ENCODE peak calls at places on chromosomes 6 and 20, in six cellular contexts. R is mesenchymal stem cell, T is neuronal stem cell, G is IMR-90, C is H1, S is H9. V is an unnamed sample.

GRCh38 chr6:21731411-21732031 is 138.0 kb downstream of the SOX4 start:
- DNase-seq in R (no peak), T (no peak), G (peak), C (no peak), S (no peak), V (peak)

GRCh38 chr20:433300-433975 is 25.3 kb downstream of the RBCK1 start:
- DNase-seq in R (no peak), T (no peak), G (no peak), C (no peak), S (no peak), V (no peak)

GRCh38 chr6:52609968-52610367 is 33.1 kb upstream of the TRAM2 start:
- DNase-seq in R (no peak), T (no peak), G (no peak), C (no peak), S (no peak), V (no peak)

GRCh38 chr6:89050697-89051096 is 29.9 kb upstream of the PNRC1 start:
- DNase-seq in R (no peak), T (no peak), G (no peak), C (no peak), S (no peak), V (no peak)

GRCh38 chr6:20661721-20662120 is 127.5 kb downstream of the CDKAL1 start:
- DNase-seq in R (no peak), T (no peak), G (peak), C (no peak), S (no peak), V (no peak)

GRCh38 chr6:135008941-135009290 is 45.7 kb downstream of the HBS1L start:
- DNase-seq in R (no peak), T (no peak), G (no peak), C (no peak), S (no peak), V (no peak)

GRCh38 chr6:169723991-169724553 is at the start of gene PHF10:
- DNase-seq in R (peak), T (peak), G (no peak), C (no peak), S (no peak), V (peak)

GRCh38 chr6:154931741-154932424 is 63.2 kb upstream of the TIAM2 start:
- DNase-seq in R (peak), T (peak), G (peak), C (no peak), S (no peak), V (peak)

GRCh38 chr6:143594647-143595046 is 83.1 kb upstream of the PHACTR2 start:
- DNase-seq in R (peak), T (no peak), G (peak), C (no peak), S (no peak), V (no peak)

GRCh38 chr20:53337419-53338101 is 256.1 kb downstream of the ZNF217 start:
- DNase-seq in R (peak), T (no peak), G (no peak), C (no peak), S (no peak), V (peak)

GRCh38 chr6:116217069-116217468 is 36.8 kb downstream of the TSPYL4 start:
- DNase-seq in R (peak), T (no peak), G (peak), C (no peak), S (no peak), V (no peak)

GRCh38 chr6:31525553-31525931 is 3.2 kb upstream of the MCCD1 start:
- DNase-seq in R (no peak), T (no peak), G (no peak), C (no peak), S (no peak), V (no peak)

GRCh38 chr20:19415786-19416185 is 203.3 kb downstream of the SLC24A3 start:
- DNase-seq in R (no peak), T (no peak), G (no peak), C (no peak), S (no peak), V (no peak)

GRCh38 chr20:50980851-50981713 is 22.5 kb downstream of the MOCS3 start:
- DNase-seq in R (peak), T (peak), G (peak), C (no peak), S (peak), V (peak)

GRCh38 chr20:5222919-5223634 is 93.7 kb downstream of the PROKR2 start:
- DNase-seq in R (peak), T (peak), G (peak), C (peak), S (peak), V (peak)

GRCh38 chr20:1777476-1777820 is 117.8 kb upstream of the SIRPA start:
- DNase-seq in R (no peak), T (no peak), G (no peak), C (no peak), S (no peak), V (no peak)

GRCh38 chr6:53294095-53294494 is 54.7 kb downstream of the ELOVL5 start:
- DNase-seq in R (no peak), T (peak), G (no peak), C (no peak), S (peak), V (no peak)

GRCh38 chr6:124356276-124356810 is 552.7 kb downstream of the NKAIN2 start:
- DNase-seq in R (no peak), T (no peak), G (no peak), C (no peak), S (no peak), V (no peak)

GRCh38 chr6:31776961-31777666 is at the start of gene VWA7:
- DNase-seq in R (peak), T (no peak), G (peak), C (no peak), S (no peak), V (peak)

GRCh38 chr6:139644821-139645220 is 270.4 kb upstream of the CITED2 start:
- DNase-seq in R (peak), T (no peak), G (peak), C (no peak), S (no peak), V (no peak)

GRCh38 chr6:49646942-49647341 is 10.3 kb upstream of the RHAG start:
- DNase-seq in R (no peak), T (no peak), G (no peak), C (no peak), S (no peak), V (no peak)

GRCh38 chr6:27553123-27553904 is 80.4 kb upstream of the ZNF184 start:
- DNase-seq in R (peak), T (no peak), G (peak), C (peak), S (peak), V (peak)

GRCh38 chr6:112325449-112325848 is 21.7 kb upstream of the RFPL4B start:
- DNase-seq in R (no peak), T (no peak), G (no peak), C (no peak), S (no peak), V (no peak)

GRCh38 chr20:57216669-57217068 is 49.8 kb downstream of the BMP7 start:
- DNase-seq in R (no peak), T (no peak), G (no peak), C (no peak), S (no peak), V (no peak)

GRCh38 chr6:43386492-43386891 is 17.0 kb upstream of the ZNF318 start:
- DNase-seq in R (no peak), T (no peak), G (peak), C (no peak), S (no peak), V (peak)

GRCh38 chr20:50146732-50147662 is 6.5 kb downstream of the PEDS1 start:
- DNase-seq in R (no peak), T (no peak), G (peak), C (no peak), S (peak), V (peak)

GRCh38 chr20:25467441-25467840 is 60.0 kb downstream of the GINS1 start:
- DNase-seq in R (no peak), T (no peak), G (no peak), C (no peak), S (no peak), V (no peak)

GRCh38 chr6:34658605-34659218 is 37.9 kb downstream of the ILRUN start:
- DNase-seq in R (no peak), T (no peak), G (no peak), C (no peak), S (no peak), V (no peak)

GRCh38 chr20:33811763-33812672 is 870 bp downstream of the CHMP4B start:
- DNase-seq in R (peak), T (no peak), G (peak), C (no peak), S (no peak), V (peak)

GRCh38 chr6:42777126-42777822 is 4.6 kb upstream of the BICRAL start:
- DNase-seq in R (peak), T (no peak), G (peak), C (no peak), S (no peak), V (no peak)

GRCh38 chr6:81761197-81761596 is 8.7 kb upstream of the TENT5A start:
- DNase-seq in R (peak), T (no peak), G (peak), C (no peak), S (no peak), V (no peak)

GRCh38 chr6:6942826-6943225 is 164.9 kb upstream of the RREB1 start:
- DNase-seq in R (no peak), T (no peak), G (peak), C (no peak), S (no peak), V (no peak)

GRCh38 chr6:136921521-136921935 is 573 bp upstream of the SLC35D3 start:
- DNase-seq in R (no peak), T (peak), G (no peak), C (no peak), S (peak), V (no peak)

GRCh38 chr6:148273962-148274752 is 68.5 kb upstream of the SASH1 start:
- DNase-seq in R (no peak), T (no peak), G (peak), C (no peak), S (no peak), V (no peak)

GRCh38 chr6:146885708-146886457 is 287.1 kb downstream of the ADGB start:
- DNase-seq in R (no peak), T (no peak), G (no peak), C (no peak), S (no peak), V (no peak)

GRCh38 chr20:51758978-51759544 is 9.1 kb downstream of the ATP9A start:
- DNase-seq in R (no peak), T (no peak), G (no peak), C (no peak), S (no peak), V (no peak)

GRCh38 chr6:160426146-160426545 is 78.0 kb downstream of the SLC22A3 start:
- DNase-seq in R (no peak), T (no peak), G (no peak), C (no peak), S (no peak), V (no peak)
- H4K91ac ChIP-seq in R (no peak), T (no peak), G (no peak), C (no peak), S (no peak), V (no peak)

GRCh38 chr6:15501806-15502450 is 160.9 kb downstream of the DTNBP1 start:
- DNase-seq in R (peak), T (no peak), G (peak), C (no peak), S (no peak), V (no peak)
- H3K9ac ChIP-seq in R (no peak), T (no peak), G (no peak), C (no peak), S (no peak), V (no peak)

GRCh38 chr20:59434950-59435349 is 134.5 kb downstream of the EDN3 start:
- DNase-seq in R (no peak), T (no peak), G (no peak), C (no peak), S (no peak), V (no peak)
- H4K91ac ChIP-seq in R (no peak), T (no peak), G (no peak), C (no peak), S (no peak), V (no peak)

DNA sequence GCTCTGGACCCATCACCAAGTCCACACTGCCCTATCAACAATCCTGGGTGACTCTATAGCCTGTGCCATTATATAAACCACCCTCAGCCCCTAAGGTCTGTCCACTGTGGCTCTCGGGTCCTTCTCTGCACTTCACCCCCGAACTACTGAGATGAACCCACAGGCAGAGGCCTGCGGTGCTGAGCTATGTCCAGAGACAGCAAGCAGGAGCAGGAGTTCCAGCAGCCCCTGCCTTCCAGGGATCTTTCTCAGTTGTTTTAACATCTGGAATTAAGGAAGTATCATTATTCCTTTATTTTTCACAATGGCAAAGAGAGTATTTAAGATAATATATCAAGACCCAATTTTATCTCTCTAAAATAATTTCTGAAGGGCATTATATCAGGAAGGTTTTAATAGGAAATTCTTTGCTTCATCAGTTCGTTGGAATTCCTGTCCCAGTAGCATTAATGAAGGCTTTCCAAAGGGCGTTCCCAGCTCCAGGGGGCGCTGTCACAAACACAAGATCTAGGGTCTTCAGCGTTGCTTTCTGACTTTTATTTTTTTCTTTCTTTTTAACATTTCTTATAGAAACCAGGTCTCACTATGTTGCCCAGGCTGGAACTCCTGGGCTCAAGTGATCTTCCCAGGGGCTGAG is 27.3 kb downstream of the RRBP1 start:
- DNase-seq in R (peak), T (peak), G (peak), C (no peak), S (peak), V (peak)
- H3K9ac ChIP-seq in R (peak), T (no peak), G (no peak), C (no peak), S (no peak), V (no peak)

GRCh38 chr6:37525460-37526357 is 26.0 kb upstream of the CCDC167 start:
- DNase-seq in R (peak), T (no peak), G (peak), C (no peak), S (peak), V (no peak)
- H4K91ac ChIP-seq in R (no peak), T (no peak), G (no peak), C (no peak), S (no peak), V (no peak)

DNA sequence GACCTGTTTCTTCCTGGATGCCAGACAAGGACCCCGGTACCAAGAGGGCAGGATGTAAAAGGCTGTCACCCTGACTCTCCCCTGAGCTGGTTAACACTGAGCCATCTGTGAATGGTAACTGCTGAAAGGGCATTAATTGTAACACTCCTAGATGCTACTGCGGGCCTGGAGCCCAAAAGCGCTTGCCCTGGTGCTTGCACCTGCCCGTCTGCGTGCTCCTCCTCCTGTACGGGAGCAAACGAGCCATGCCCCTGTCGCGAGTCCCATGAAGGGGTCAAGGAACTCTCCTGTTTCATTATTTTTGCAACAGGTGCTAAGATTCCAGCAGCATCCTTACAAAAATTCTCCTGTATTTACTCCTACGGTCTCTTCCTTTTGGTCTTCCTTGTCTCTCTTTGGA is 140.0 kb upstream of the LAMA2 start:
- DNase-seq in R (no peak), T (no peak), G (no peak), C (no peak), S (peak), V (no peak)
- H3K9ac ChIP-seq in R (no peak), T (no peak), G (no peak), C (no peak), S (no peak), V (no peak)

V was measured in trophoblast cell.